ENCODE peak calls at places on chromosome 14, in six cellular contexts. T is HCT116, G is HepG2, L is SK-N-SH, W is H1, D is K562. H is an unnamed sample.

GRCh38 chr14:31930493-31931225 is 146.4 kb upstream of the ARHGAP5 start:
- DNase-seq in D (no peak), T (no peak), L (no peak), W (no peak), G (peak; percentile 43), H (no peak)

GRCh38 chr14:74508292-74508731 is 14.7 kb downstream of the ISCA2 start:
- DNase-seq in T (no peak), D (no peak), G (peak; percentile 54), L (peak; percentile 77), W (no peak), H (peak; percentile 90)

GRCh38 chr14:105867961-105868599 is 341.7 kb downstream of the TMEM121 start:
- DNase-seq in W (no peak), D (no peak), T (no peak), L (no peak), G (no peak), H (no peak)

GRCh38 chr14:85233756-85234545 is 296.0 kb upstream of the FLRT2 start:
- DNase-seq in D (no peak), L (no peak), G (no peak), W (no peak), T (no peak), H (no peak)

GRCh38 chr14:92500491-92500941 is 13.1 kb upstream of the RIN3 start:
- DNase-seq in W (no peak), D (no peak), T (no peak), L (no peak), G (peak; percentile 67), H (peak; percentile 15)

GRCh38 chr14:68060198-68060597 is 240.6 kb downstream of the RAD51B start:
- DNase-seq in D (no peak), T (no peak), L (no peak), W (no peak), G (no peak), H (no peak)

GRCh38 chr14:76937181-76938091 is 91.1 kb downstream of the IRF2BPL start:
- DNase-seq in D (peak; percentile 28), G (no peak), L (peak; percentile 93), W (no peak), T (no peak), H (peak; percentile 60)

GRCh38 chr14:103402700-103403099 is 17.5 kb downstream of the MARK3 start:
- DNase-seq in L (no peak), G (no peak), T (no peak), D (no peak), W (no peak), H (peak; percentile 59)

GRCh38 chr14:73752297-73752992 is 38.3 kb upstream of the PNMA1 start:
- DNase-seq in T (no peak), D (no peak), G (no peak), W (no peak), L (peak; percentile 76), H (peak; percentile 55)

GRCh38 chr14:91371011-91371989 is 46.3 kb downstream of the CCDC88C start:
- DNase-seq in W (no peak), G (no peak), D (no peak), L (no peak), T (no peak), H (no peak)
- TF ChIP-seq POLR2AphosphoS5 in W (no peak), G (no peak), D (no peak), L (no peak), T (no peak), H (no peak)

DNA sequence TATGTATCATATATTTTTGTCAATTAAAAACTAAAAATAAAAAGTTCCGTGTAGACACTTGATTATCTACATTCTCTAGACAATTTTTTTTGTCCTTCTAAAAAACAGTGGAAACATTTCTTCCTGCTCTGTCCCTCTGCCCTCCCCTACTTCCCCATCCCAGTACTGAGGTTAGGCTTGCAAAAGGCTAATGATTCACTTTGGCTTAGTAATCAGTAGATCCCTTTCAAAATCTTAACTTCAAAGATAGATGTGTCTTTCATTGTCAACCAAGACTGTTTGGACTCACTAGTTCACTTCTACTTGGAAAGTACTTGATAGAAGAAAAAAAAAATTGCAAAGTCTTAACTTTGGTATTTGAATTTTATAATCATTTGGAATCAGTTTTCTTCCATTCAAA is 3.8 kb downstream of the SETD3 start:
- DNase-seq in T (no peak), D (no peak), L (no peak), G (no peak), W (no peak), H (no peak)
- H3K4me1 ChIP-seq in T (peaks cover 10% of the 10 kb centered on the region), D (peaks cover 8% of the 10 kb centered on the region), L (peaks cover 18% of the 10 kb centered on the region), G (peaks cover 36% of the 10 kb centered on the region), W (peaks cover 10% of the 10 kb centered on the region), H (peaks cover 26% of the 10 kb centered on the region)

GRCh38 chr14:28576523-28576922 is 190.1 kb upstream of the FOXG1 start:
- DNase-seq in D (no peak), G (no peak), T (no peak), L (no peak), W (no peak), H (no peak)
- H2AFZ ChIP-seq in D (no peak overlapping the region), G (no peak overlapping the region), T (no peak overlapping the region), L (peak overlapping the region; percentile 84), W (no peak overlapping the region), H (peak overlapping the region; percentile 26)

GRCh38 chr14:66074546-66074945 is 411.6 kb upstream of the CCDC196 start:
- DNase-seq in D (no peak), L (no peak), W (no peak), T (no peak), G (no peak), H (no peak)
- TF ChIP-seq POLR2AphosphoS5 in D (no peak), L (no peak), W (no peak), T (no peak), G (no peak), H (no peak)